ENCODE peak calls at places on chromosomes 7 and 10, in ten cellular contexts. O is esophagus squamous epithelium, P is glutamatergic neuron, Y is lower leg skin, G is nephron progenitor cell, U is cardiac fibroblast, L is HFF-Myc, H is GM10248, R is tibial nerve, S is AG04450. E is an unnamed sample.

GRCh38 chr10:47029181-47029971 is 118.1 kb downstream of the PTPN20 start:
- DNase-seq in O (no peak), P (no peak), Y (no peak), G (no peak), U (no peak), L (no peak), H (no peak), R (no peak), S (no peak), E (no peak)

GRCh38 chr7:51665045-51665785 is 348.6 kb upstream of the COBL start:
- DNase-seq in O (no peak), P (no peak), Y (no peak), G (no peak), U (no peak), L (no peak), H (no peak), R (no peak), S (no peak), E (no peak)

GRCh38 chr7:158357106-158357897 is 230.3 kb downstream of the PTPRN2 start:
- DNase-seq in O (no peak), P (no peak), Y (no peak), G (no peak), U (no peak), L (no peak), H (no peak), R (no peak), S (no peak), E (no peak)

GRCh38 chr7:67463983-67464382 is 467.4 kb downstream of the TYW1 start:
- DNase-seq in O (no peak), P (peak), Y (no peak), G (no peak), U (no peak), L (no peak), H (no peak), R (no peak), S (no peak), E (no peak)

GRCh38 chr10:86019141-86019540 is 347.5 kb downstream of the GRID1 start:
- DNase-seq in O (no peak), P (peak), Y (no peak), G (no peak), U (no peak), L (no peak), H (no peak), R (no peak), S (no peak), E (no peak)

GRCh38 chr10:60448246-60448645 is 58.6 kb upstream of the ANK3 start:
- DNase-seq in O (no peak), P (no peak), Y (no peak), G (no peak), U (no peak), L (no peak), H (no peak), R (no peak), S (no peak), E (no peak)

GRCh38 chr7:123502216-123502615 is 32.2 kb downstream of the IQUB start:
- DNase-seq in O (no peak), P (no peak), Y (no peak), G (no peak), U (no peak), L (no peak), H (no peak), R (no peak), S (no peak), E (no peak)

GRCh38 chr10:80126876-80127275 is 5.7 kb upstream of the PLAC9 start:
- DNase-seq in O (no peak), P (no peak), Y (no peak), G (no peak), U (no peak), L (no peak), H (no peak), R (no peak), S (no peak), E (no peak)

GRCh38 chr10:58513189-58514101 is 773 bp downstream of the BICC1 start:
- DNase-seq in O (no peak), P (peak), Y (peak), G (peak), U (peak), L (peak), H (peak), R (peak), S (peak), E (peak)

GRCh38 chr7:54908760-54909438 is 109.9 kb upstream of the EGFR start:
- DNase-seq in O (no peak), P (no peak), Y (no peak), G (no peak), U (no peak), L (no peak), H (no peak), R (no peak), S (no peak), E (no peak)

GRCh38 chr10:86170255-86171153 is 196.1 kb downstream of the GRID1 start:
- DNase-seq in O (no peak), P (no peak), Y (no peak), G (no peak), U (no peak), L (no peak), H (no peak), R (no peak), S (no peak), E (no peak)

GRCh38 chr7:134201569-134202261 is 74.6 kb downstream of the LRGUK start:
- DNase-seq in O (no peak), P (no peak), Y (no peak), G (no peak), U (no peak), L (no peak), H (no peak), R (no peak), S (no peak), E (no peak)

GRCh38 chr7:98286701-98287485 is 5.4 kb downstream of the BRI3 start:
- DNase-seq in O (no peak), P (no peak), Y (no peak), G (no peak), U (no peak), L (no peak), H (no peak), R (no peak), S (no peak), E (no peak)

GRCh38 chr7:27921081-27921836 is 181.3 kb downstream of the TAX1BP1 start:
- DNase-seq in O (no peak), P (no peak), Y (peak), G (peak), U (peak), L (peak), H (peak), R (no peak), S (peak), E (no peak)

GRCh38 chr7:22564511-22565045 is 64.6 kb upstream of the STEAP1B start:
- DNase-seq in O (no peak), P (no peak), Y (no peak), G (no peak), U (peak), L (peak), H (no peak), R (no peak), S (no peak), E (no peak)

GRCh38 chr10:13707156-13707881 is 120.6 kb downstream of the PRPF18 start:
- DNase-seq in O (no peak), P (peak), Y (peak), G (peak), U (peak), L (peak), H (peak), R (peak), S (peak), E (peak)

GRCh38 chr10:11720260-11720741 is 21.9 kb upstream of the ECHDC3 start:
- DNase-seq in O (no peak), P (no peak), Y (no peak), G (no peak), U (no peak), L (no peak), H (no peak), R (no peak), S (no peak), E (no peak)

GRCh38 chr7:56046728-56047445 is 4.4 kb downstream of the PSPH start:
- DNase-seq in O (no peak), P (no peak), Y (no peak), G (no peak), U (peak), L (peak), H (no peak), R (no peak), S (peak), E (no peak)

GRCh38 chr10:117005454-117006055 is 568 bp upstream of the SHTN1 start:
- DNase-seq in O (no peak), P (peak), Y (peak), G (peak), U (no peak), L (no peak), H (peak), R (no peak), S (no peak), E (peak)

GRCh38 chr7:11294965-11295364 is 321.3 kb downstream of the PHF14 start:
- DNase-seq in O (no peak), P (no peak), Y (no peak), G (no peak), U (no peak), L (no peak), H (no peak), R (no peak), S (no peak), E (no peak)

GRCh38 chr7:46830-47140 is 145.6 kb upstream of the FAM20C start:
- DNase-seq in O (no peak), P (no peak), Y (peak), G (no peak), U (no peak), L (no peak), H (no peak), R (no peak), S (no peak), E (no peak)

GRCh38 chr10:69895759-69896158 is 94.1 kb downstream of the COL13A1 start:
- DNase-seq in O (no peak), P (no peak), Y (peak), G (no peak), U (peak), L (no peak), H (no peak), R (no peak), S (peak), E (no peak)

GRCh38 chr7:99380823-99381663 is 6.5 kb downstream of the ARPC1B start:
- DNase-seq in O (peak), P (no peak), Y (peak), G (no peak), U (no peak), L (no peak), H (peak), R (no peak), S (no peak), E (no peak)

GRCh38 chr10:5663692-5664427 is 2.5 kb downstream of the ASB13 start:
- DNase-seq in O (no peak), P (no peak), Y (no peak), G (peak), U (no peak), L (no peak), H (no peak), R (no peak), S (no peak), E (no peak)

DNA sequence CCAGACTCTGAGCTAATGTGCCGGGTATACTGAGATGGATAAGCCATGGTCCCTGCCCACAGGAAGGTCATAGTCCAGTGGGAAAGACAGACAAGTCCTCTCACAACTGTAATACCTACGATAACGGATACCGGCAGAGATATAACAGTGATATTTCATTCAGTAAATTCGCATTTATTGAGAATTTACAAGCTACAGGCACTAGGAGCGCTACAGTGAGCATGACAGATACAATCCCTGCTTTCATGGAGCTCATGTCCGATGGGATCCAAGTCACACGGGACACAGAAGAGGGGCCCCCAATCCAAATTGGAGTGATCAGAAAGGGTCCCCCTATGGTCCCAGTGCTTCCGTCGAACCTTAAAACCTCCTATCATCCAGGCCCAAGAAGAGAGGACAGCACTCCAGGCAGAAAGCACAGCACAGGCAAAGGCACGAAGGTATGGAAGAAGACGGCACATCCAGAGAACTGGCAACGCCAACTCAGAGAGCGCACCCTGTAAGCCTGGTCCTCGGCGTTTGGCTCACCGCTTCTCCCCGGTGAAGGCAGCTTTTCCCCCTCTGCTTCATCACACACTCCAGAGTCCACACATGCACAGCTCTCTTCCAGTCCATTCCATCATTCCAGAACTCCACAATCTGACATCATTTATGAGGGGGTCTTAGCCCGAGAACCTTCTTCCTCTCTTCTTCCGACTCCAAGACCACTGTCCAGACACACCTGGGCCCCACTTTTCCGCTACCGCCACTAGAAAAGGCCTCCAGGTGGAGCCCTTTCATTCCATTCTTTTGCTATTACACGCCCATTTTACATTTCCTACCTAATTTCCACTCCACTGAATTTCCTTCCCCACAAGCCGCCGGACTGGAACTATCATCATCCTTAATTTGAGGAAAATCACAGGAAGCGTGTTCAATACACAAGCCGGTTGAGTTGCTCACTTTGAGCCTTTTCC is 47.8 kb upstream of the NKX2-3 start:
- DNase-seq in O (no peak), P (no peak), Y (no peak), G (no peak), U (no peak), L (no peak), H (no peak), R (no peak), S (no peak), E (no peak)
- TF ChIP-seq CTCF in O (no peak), P (no peak), Y (no peak), G (no peak), U (no peak), L (peak), H (no peak), R (no peak), S (no peak), E (peak)

GRCh38 chr10:22436526-22436892 is 91.2 kb downstream of the SPAG6 start:
- DNase-seq in O (no peak), P (no peak), Y (no peak), G (no peak), U (no peak), L (no peak), H (no peak), R (no peak), S (no peak), E (no peak)

GRCh38 chr10:22435650-22436049 is 90.4 kb downstream of the SPAG6 start:
- DNase-seq in O (no peak), P (no peak), Y (no peak), G (no peak), U (no peak), L (no peak), H (no peak), R (no peak), S (no peak), E (no peak)

GRCh38 chr10:22438714-22439113 is 93.4 kb downstream of the SPAG6 start:
- DNase-seq in O (no peak), P (no peak), Y (no peak), G (no peak), U (no peak), L (no peak), H (no peak), R (no peak), S (no peak), E (no peak)

GRCh38 chr10:22437620-22438588 is 92.6 kb downstream of the SPAG6 start:
- DNase-seq in O (no peak), P (no peak), Y (no peak), G (no peak), U (peak), L (no peak), H (peak), R (no peak), S (no peak), E (peak)

GRCh38 chr10:22436893-22437619 is 91.8 kb downstream of the SPAG6 start:
- DNase-seq in O (peak), P (peak), Y (peak), G (peak), U (peak), L (no peak), H (peak), R (peak), S (peak), E (peak)
- TF ChIP-seq CTCF in O (no peak), P (no peak), Y (no peak), G (no peak), U (no peak), L (no peak), H (no peak), R (peak), S (peak), E (peak)

GRCh38 chr10:123240776-123241175 is 86.6 kb downstream of the BUB3 start:
- DNase-seq in O (no peak), P (no peak), Y (no peak), G (no peak), U (no peak), L (no peak), H (no peak), R (no peak), S (no peak), E (no peak)

GRCh38 chr10:123241391-123242141 is 87.4 kb downstream of the BUB3 start:
- DNase-seq in O (no peak), P (no peak), Y (no peak), G (no peak), U (no peak), L (no peak), H (peak), R (no peak), S (no peak), E (no peak)

GRCh38 chr10:123240250-123240649 is 86.0 kb downstream of the BUB3 start:
- DNase-seq in O (no peak), P (no peak), Y (no peak), G (no peak), U (no peak), L (no peak), H (no peak), R (no peak), S (no peak), E (no peak)

GRCh38 chr10:123236122-123236521 is 81.9 kb downstream of the BUB3 start:
- DNase-seq in O (no peak), P (no peak), Y (no peak), G (no peak), U (no peak), L (no peak), H (no peak), R (no peak), S (no peak), E (no peak)
- TF ChIP-seq CTCF in O (no peak), P (no peak), Y (no peak), G (no peak), U (no peak), L (no peak), H (no peak), R (no peak), S (no peak), E (no peak)

GRCh38 chr7:150784954-150785353 is 15.2 kb downstream of the TMEM176B start:
- DNase-seq in O (no peak), P (no peak), Y (no peak), G (no peak), U (no peak), L (no peak), H (no peak), R (no peak), S (no peak), E (no peak)

GRCh38 chr7:150781016-150781415 is 19.1 kb downstream of the TMEM176B start:
- DNase-seq in O (no peak), P (no peak), Y (no peak), G (no peak), U (peak), L (no peak), H (no peak), R (no peak), S (peak), E (no peak)

GRCh38 chr7:150787321-150788281 is 12.6 kb downstream of the TMEM176B start:
- DNase-seq in O (no peak), P (no peak), Y (no peak), G (no peak), U (peak), L (no peak), H (no peak), R (no peak), S (no peak), E (no peak)

GRCh38 chr7:150781961-150782360 is 18.2 kb downstream of the TMEM176B start:
- DNase-seq in O (no peak), P (no peak), Y (no peak), G (no peak), U (no peak), L (no peak), H (no peak), R (no peak), S (no peak), E (no peak)

DNA sequence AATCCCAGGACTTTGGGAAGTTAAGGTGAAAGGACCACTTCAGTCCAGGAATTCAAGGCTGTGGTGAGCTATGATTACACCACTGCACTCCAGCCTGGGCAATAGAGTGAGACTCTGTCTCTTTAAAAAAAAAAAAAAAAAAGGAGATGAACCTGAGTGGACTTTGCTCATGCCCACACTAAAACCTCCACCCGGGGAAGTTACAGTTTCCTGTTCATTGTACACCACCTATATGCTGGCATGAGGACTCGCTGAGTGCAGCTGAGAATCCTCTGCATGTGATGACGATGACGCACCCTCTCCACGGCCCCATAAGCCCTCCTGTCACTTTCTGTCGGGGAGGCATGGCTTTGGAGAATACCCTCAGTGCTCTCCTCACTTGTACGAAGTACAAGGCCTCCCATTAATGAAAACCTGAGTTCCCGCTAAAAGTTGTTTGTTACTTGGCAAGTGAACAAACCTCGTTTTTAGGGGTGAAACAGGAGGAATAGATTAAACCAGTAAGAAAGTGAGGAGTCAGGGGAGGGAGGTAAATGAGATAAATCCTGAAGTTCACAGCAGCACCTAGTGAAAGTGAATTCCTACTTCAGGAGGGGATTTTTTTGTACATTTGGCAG is 15.9 kb downstream of the TMEM176B start:
- DNase-seq in O (no peak), P (no peak), Y (no peak), G (no peak), U (no peak), L (no peak), H (no peak), R (no peak), S (no peak), E (no peak)
- TF ChIP-seq CTCF in O (no peak), P (no peak), Y (no peak), G (no peak), U (no peak), L (no peak), H (no peak), R (no peak), S (no peak), E (no peak)

GRCh38 chr7:142855756-142856564 is 1.1 kb downstream of the EPHB6 start:
- DNase-seq in O (no peak), P (no peak), Y (peak), G (no peak), U (peak), L (no peak), H (no peak), R (peak), S (no peak), E (no peak)
- TF ChIP-seq CTCF in O (no peak), P (no peak), Y (no peak), G (no peak), U (no peak), L (no peak), H (no peak), R (no peak), S (no peak), E (no peak)

GRCh38 chr10:4541292-4541691 is 284.7 kb upstream of the AKR1E2 start:
- DNase-seq in O (no peak), P (no peak), Y (peak), G (no peak), U (peak), L (peak), H (no peak), R (no peak), S (peak), E (no peak)
- TF ChIP-seq CTCF in O (peak), P (no peak), Y (no peak), G (no peak), U (peak), L (peak), H (no peak), R (no peak), S (peak), E (no peak)